ENCODE peak calls at places on chromosomes 5 and 9, in nine cellular contexts. K is fibroblast of lung; E is sigmoid colon; G is psoas muscle; Z is fibroblast of pulmonary artery; V is CD8-positive, alpha-beta memory T cell; Y is GM12878; D is A549; S is AG09309. X is an unnamed sample.

GRCh38 chr5:129963359-129963758 is 59.1 kb downstream of the CHSY3 start:
- DNase-seq in K (peak), E (no peak), G (peak), Z (peak), V (no peak), Y (no peak), D (no peak), S (peak), X (no peak)

GRCh38 chr9:128587453-128587852 is 35.1 kb downstream of the SPTAN1 start:
- DNase-seq in K (no peak), E (no peak), G (no peak), Z (no peak), V (no peak), Y (peak), D (no peak), S (no peak), X (no peak)

GRCh38 chr5:144698454-144698853 is 527.8 kb downstream of the KCTD16 start:
- DNase-seq in K (peak), E (no peak), G (no peak), Z (no peak), V (no peak), Y (no peak), D (no peak), S (no peak), X (no peak)

GRCh38 chr9:107612136-107612535 is 122.6 kb upstream of the KLF4 start:
- DNase-seq in K (no peak), E (peak), G (peak), Z (peak), V (no peak), Y (no peak), D (no peak), S (no peak), X (no peak)

GRCh38 chr5:14039063-14039462 is 94.6 kb upstream of the DNAH5 start:
- DNase-seq in K (peak), E (no peak), G (no peak), Z (peak), V (no peak), Y (no peak), D (peak), S (no peak), X (no peak)

GRCh38 chr5:93281980-93282772 is 298.8 kb downstream of the NR2F1-AS1 start:
- DNase-seq in K (no peak), E (no peak), G (no peak), Z (no peak), V (no peak), Y (no peak), D (no peak), S (no peak), X (peak)

GRCh38 chr5:127705120-127705892 is 2.1 kb downstream of the CCDC192 start:
- DNase-seq in K (peak), E (no peak), G (no peak), Z (peak), V (no peak), Y (no peak), D (peak), S (peak), X (no peak)

GRCh38 chr9:123282343-123283047 is 14.1 kb upstream of the STRBP start:
- DNase-seq in K (peak), E (peak), G (no peak), Z (peak), V (no peak), Y (no peak), D (peak), S (no peak), X (no peak)

GRCh38 chr9:91855196-91855595 is 94.8 kb downstream of the ROR2 start:
- DNase-seq in K (no peak), E (peak), G (no peak), Z (no peak), V (no peak), Y (no peak), D (no peak), S (no peak), X (no peak)

GRCh38 chr5:173954671-173955605 is 34.0 kb upstream of the C5orf47 start:
- DNase-seq in K (peak), E (peak), G (no peak), Z (no peak), V (no peak), Y (no peak), D (no peak), S (peak), X (no peak)

GRCh38 chr5:884345-885126 is 8.1 kb downstream of the BRD9 start:
- DNase-seq in K (no peak), E (no peak), G (no peak), Z (no peak), V (no peak), Y (no peak), D (no peak), S (no peak), X (no peak)

GRCh38 chr5:31225118-31225517 is 31.6 kb downstream of the CDH6 start:
- DNase-seq in K (peak), E (no peak), G (no peak), Z (peak), V (no peak), Y (no peak), D (no peak), S (no peak), X (no peak)

GRCh38 chr5:142816577-142816976 is 46.4 kb downstream of the ARHGAP26 start:
- DNase-seq in K (peak), E (no peak), G (peak), Z (peak), V (no peak), Y (no peak), D (no peak), S (no peak), X (peak)

GRCh38 chr5:60372786-60373185 is 327.2 kb downstream of the DEPDC1B start:
- DNase-seq in K (no peak), E (no peak), G (no peak), Z (no peak), V (no peak), Y (no peak), D (peak), S (no peak), X (no peak)

GRCh38 chr5:122997294-122997693 is 39.2 kb downstream of the PPIC start:
- DNase-seq in K (no peak), E (no peak), G (no peak), Z (no peak), V (no peak), Y (no peak), D (no peak), S (no peak), X (no peak)

GRCh38 chr9:129554649-129555048 is 66.3 kb downstream of the C9orf50 start:
- DNase-seq in K (no peak), E (no peak), G (peak), Z (peak), V (no peak), Y (no peak), D (peak), S (no peak), X (no peak)

GRCh38 chr9:137293482-137294090 is 8.5 kb downstream of the NRARP start:
- DNase-seq in K (no peak), E (no peak), G (no peak), Z (no peak), V (no peak), Y (no peak), D (no peak), S (no peak), X (no peak)

GRCh38 chr9:137294091-137294683 is 7.9 kb downstream of the NRARP start:
- DNase-seq in K (peak), E (no peak), G (no peak), Z (peak), V (no peak), Y (no peak), D (peak), S (no peak), X (peak)

GRCh38 chr9:137295313-137296213 is 6.5 kb downstream of the NRARP start:
- DNase-seq in K (no peak), E (no peak), G (no peak), Z (peak), V (no peak), Y (no peak), D (no peak), S (no peak), X (peak)

GRCh38 chr9:137296214-137297059 is 5.6 kb downstream of the NRARP start:
- DNase-seq in K (peak), E (no peak), G (no peak), Z (peak), V (no peak), Y (no peak), D (peak), S (no peak), X (no peak)

GRCh38 chr9:137294684-137295312 is 7.3 kb downstream of the NRARP start:
- DNase-seq in K (peak), E (no peak), G (no peak), Z (peak), V (no peak), Y (no peak), D (no peak), S (no peak), X (peak)
- H3K4me3 ChIP-seq in K (no peak), E (peak), G (peak), Z (no peak), V (peak), Y (peak), D (peak), S (no peak), X (no peak)

DNA sequence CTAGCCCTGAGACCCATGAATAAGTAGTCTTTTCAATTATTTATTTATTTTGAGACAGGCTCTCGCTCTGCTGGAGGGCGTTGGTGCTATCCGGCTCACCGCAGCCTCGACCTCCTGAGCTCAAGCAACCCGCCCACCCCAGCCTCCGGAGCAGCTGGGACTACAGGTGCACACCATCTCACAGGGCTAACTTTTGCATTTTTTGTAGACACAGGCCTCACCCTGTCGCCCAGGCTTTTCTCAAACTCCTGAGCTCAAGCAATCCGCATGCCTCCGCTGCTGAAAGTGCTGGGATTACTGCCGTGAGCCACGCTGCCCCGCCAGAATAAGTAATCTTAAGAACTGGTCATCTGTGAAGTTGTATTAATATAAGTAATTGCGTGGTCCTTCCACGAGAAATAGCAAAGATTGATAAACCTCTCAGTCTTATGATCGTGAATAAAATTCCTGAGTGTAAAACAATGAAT is 1.6 kb downstream of the ANXA2R start:
- DNase-seq in K (peak), E (no peak), G (no peak), Z (peak), V (peak), Y (no peak), D (no peak), S (no peak), X (no peak)
- H3K4me3 ChIP-seq in K (peak), E (no peak), G (peak), Z (peak), V (peak), Y (peak), D (no peak), S (no peak), X (peak)

GRCh38 chr9:124392254-124392653 is 23.0 kb downstream of the PSMB7 start:
- DNase-seq in K (no peak), E (no peak), G (peak), Z (no peak), V (no peak), Y (no peak), D (peak), S (no peak), X (no peak)
- H3K4me3 ChIP-seq in K (no peak), E (no peak), G (peak), Z (no peak), V (no peak), Y (no peak), D (peak), S (no peak), X (no peak)

DNA sequence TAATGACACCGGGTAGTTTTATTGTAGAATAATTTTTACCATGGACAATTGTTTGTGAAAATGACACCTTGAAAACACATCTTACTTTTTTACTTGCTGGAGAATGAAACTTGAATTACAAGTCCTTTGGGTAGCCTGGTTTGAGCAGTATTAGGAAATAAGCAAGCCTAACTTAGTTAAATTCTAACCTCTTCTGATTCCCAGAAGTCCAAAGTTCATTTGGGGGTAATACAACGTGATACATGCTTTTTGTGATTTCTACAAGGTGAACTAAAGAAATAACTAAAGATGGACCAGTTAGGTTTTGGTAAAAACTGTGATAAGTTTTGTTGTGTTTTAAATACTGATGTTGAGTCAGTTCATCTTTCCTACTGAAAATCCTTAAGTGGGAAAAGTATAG is 135.4 kb upstream of the DMRT1 start:
- DNase-seq in K (no peak), E (no peak), G (no peak), Z (no peak), V (no peak), Y (no peak), D (no peak), S (no peak), X (no peak)
- H3K4me3 ChIP-seq in K (peak), E (peak), G (peak), Z (peak), V (peak), Y (no peak), D (no peak), S (no peak), X (no peak)

GRCh38 chr9:70045452-70045851 is 1.8 kb downstream of the MAMDC2 start:
- DNase-seq in K (no peak), E (peak), G (no peak), Z (no peak), V (no peak), Y (no peak), D (no peak), S (no peak), X (no peak)
- H3K4me3 ChIP-seq in K (no peak), E (peak), G (no peak), Z (no peak), V (no peak), Y (no peak), D (no peak), S (no peak), X (no peak)

GRCh38 chr5:149583394-149583793 is 2.1 kb downstream of the ARHGEF37 start:
- DNase-seq in K (peak), E (no peak), G (no peak), Z (peak), V (no peak), Y (no peak), D (no peak), S (no peak), X (no peak)
- H3K4me3 ChIP-seq in K (no peak), E (peak), G (peak), Z (no peak), V (no peak), Y (no peak), D (no peak), S (no peak), X (no peak)

DNA sequence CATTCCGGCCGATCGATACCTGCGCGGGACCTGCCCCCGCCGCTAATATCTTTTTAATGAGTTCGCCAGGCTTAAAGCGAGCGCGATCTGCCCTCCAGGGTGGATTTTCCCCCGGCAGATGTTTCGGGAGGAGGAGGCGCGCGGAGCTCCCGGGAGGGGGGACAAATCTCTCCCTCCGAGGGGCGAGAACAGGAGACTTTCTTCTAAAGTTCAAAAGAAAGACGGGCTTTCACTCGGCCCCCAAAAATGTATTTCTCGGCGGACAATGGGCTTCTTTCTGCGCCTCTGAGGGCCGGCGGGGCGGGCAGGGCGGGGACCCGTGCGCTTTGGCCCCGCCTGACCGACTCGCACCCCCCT is 4.1 kb upstream of the PRDM12 start:
- DNase-seq in K (no peak), E (no peak), G (no peak), Z (no peak), V (no peak), Y (no peak), D (no peak), S (no peak), X (no peak)
- H3K4me3 ChIP-seq in K (no peak), E (peak), G (peak), Z (no peak), V (no peak), Y (no peak), D (peak), S (no peak), X (no peak)

DNA sequence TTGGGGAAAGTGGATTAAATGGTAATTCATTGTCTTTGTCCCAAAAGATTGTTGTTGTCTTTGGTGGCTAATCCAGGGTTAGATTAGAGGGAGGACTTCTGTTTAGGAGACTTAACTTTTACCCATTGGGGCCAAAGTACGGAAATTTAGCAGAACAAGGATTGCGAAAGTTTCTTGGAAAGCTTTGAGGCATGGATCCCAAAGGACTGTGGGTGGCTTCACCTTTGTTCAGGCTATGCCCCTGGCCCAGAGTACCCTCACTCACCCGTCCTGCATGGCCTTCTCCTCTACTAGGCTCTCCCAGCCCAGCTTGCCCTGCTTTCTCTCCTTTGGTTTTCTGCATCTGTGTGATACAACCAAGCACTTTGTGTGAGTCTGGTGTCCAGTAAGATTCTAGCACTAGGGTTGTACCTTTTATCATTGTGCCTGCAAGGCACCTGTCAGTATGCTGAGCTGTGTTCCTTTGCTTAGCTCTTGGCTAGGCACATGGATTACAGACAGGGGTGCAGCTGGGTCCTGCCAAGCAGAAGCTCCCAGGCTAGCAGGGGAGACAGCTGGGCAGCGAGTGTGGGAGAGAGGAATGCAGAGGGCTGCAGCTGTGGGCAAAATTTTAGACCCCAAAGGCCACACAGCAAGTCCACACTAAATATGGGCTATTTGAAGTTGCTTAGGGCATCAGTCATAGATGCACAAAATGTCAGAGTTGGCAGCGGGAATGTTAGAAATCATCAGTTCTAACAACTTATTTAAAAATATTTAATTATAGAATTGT is 3.2 kb downstream of the PPARGC1B start:
- DNase-seq in K (no peak), E (no peak), G (no peak), Z (no peak), V (no peak), Y (no peak), D (no peak), S (no peak), X (no peak)
- H3K4me3 ChIP-seq in K (no peak), E (peak), G (peak), Z (peak), V (no peak), Y (peak), D (no peak), S (no peak), X (no peak)

DNA sequence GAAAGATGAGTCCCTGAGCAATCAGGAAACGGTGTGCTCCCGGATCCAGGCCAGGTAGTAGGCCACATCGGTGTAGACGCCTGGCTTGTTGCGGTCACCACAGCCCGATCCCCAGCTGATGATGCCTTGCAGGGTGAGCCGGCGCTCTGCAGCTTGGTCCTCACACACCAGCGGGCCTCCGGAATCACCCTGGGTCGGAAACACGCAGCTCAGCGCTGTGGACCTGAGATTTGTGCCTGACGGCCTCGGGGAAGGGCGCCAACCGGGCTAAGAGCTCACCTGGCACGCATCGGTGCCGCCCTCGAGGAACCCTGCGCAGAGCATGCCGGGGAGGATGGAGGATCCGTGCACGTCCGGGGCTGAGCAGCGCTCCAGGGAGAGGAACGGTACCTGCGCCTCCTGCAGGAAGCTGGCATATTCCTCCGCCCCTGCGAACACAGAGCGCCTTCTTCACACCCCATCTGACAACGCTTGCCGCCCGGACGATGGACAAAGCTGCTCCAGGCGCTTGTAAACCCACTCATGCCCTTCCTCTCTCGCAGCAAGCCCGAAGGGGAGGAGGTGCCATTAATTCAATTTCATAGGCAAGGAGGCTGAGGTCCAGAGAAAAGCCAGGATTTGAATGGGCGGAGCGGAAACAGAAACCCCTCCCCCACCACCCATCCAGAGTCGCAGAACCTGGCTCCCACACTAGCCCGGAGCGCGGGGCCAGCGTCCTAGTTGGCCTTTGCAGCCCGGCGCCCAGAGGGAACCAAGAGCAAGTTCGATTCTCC is 2.0 kb upstream of the PFN3 start:
- DNase-seq in K (peak), E (no peak), G (no peak), Z (peak), V (peak), Y (no peak), D (peak), S (no peak), X (peak)
- H3K4me3 ChIP-seq in K (no peak), E (no peak), G (peak), Z (no peak), V (peak), Y (peak), D (peak), S (peak), X (peak)

GRCh38 chr9:111957856-111958631 is 61.4 kb downstream of the UGCG start:
- DNase-seq in K (peak), E (no peak), G (no peak), Z (peak), V (no peak), Y (no peak), D (peak), S (peak), X (no peak)
- H3K4me3 ChIP-seq in K (peak), E (no peak), G (peak), Z (peak), V (no peak), Y (no peak), D (peak), S (peak), X (no peak)

X was measured in BE2C.